ENCODE peak calls at places on chromosome 1, in ten cellular contexts. One of them, this sample, is unnamed.

GRCh38 chr1:10898921-10899320 is 102.5 kb upstream of the CASZ1 start:
- DNase-seq in Panc1: no peak
- DNase-seq in transverse colon: no peak
- DNase-seq in OCI-LY7: no peak
- DNase-seq in A549: no peak
- DNase-seq in left lung: no peak
- DNase-seq in SK-N-SH: no peak
- DNase-seq in neural progenitor cell: no peak
- DNase-seq in ovary: no peak
- DNase-seq in suprapubic skin: no peak
- DNase-seq in this sample: no peak

GRCh38 chr1:154961207-154961496 is 430 bp downstream of the PYGO2 start:
- DNase-seq in Panc1: no peak
- DNase-seq in transverse colon: no peak
- DNase-seq in OCI-LY7: no peak
- DNase-seq in A549: no peak
- DNase-seq in left lung: no peak
- DNase-seq in SK-N-SH: no peak
- DNase-seq in neural progenitor cell: no peak
- DNase-seq in ovary: no peak
- DNase-seq in suprapubic skin: no peak
- DNase-seq in this sample: no peak

GRCh38 chr1:100736766-100737165 is 17.2 kb downstream of the VCAM1 start:
- DNase-seq in Panc1: no peak
- DNase-seq in transverse colon: no peak
- DNase-seq in OCI-LY7: no peak
- DNase-seq in A549: no peak
- DNase-seq in left lung: no peak
- DNase-seq in SK-N-SH: no peak
- DNase-seq in neural progenitor cell: no peak
- DNase-seq in ovary: no peak
- DNase-seq in suprapubic skin: no peak
- DNase-seq in this sample: no peak

GRCh38 chr1:20603473-20604464 is 14.9 kb downstream of the CDA start:
- DNase-seq in Panc1: no peak
- DNase-seq in transverse colon: no peak
- DNase-seq in OCI-LY7: no peak
- DNase-seq in A549: peak
- DNase-seq in left lung: no peak
- DNase-seq in SK-N-SH: no peak
- DNase-seq in neural progenitor cell: no peak
- DNase-seq in ovary: no peak
- DNase-seq in suprapubic skin: no peak
- DNase-seq in this sample: no peak

GRCh38 chr1:236982380-236982779 is 21.9 kb downstream of the MT1HL1 start:
- DNase-seq in Panc1: no peak
- DNase-seq in transverse colon: no peak
- DNase-seq in OCI-LY7: no peak
- DNase-seq in A549: no peak
- DNase-seq in left lung: no peak
- DNase-seq in SK-N-SH: no peak
- DNase-seq in neural progenitor cell: no peak
- DNase-seq in ovary: no peak
- DNase-seq in suprapubic skin: no peak
- DNase-seq in this sample: no peak

GRCh38 chr1:214830956-214831355 is 228.0 kb downstream of the CENPF start:
- DNase-seq in Panc1: no peak
- DNase-seq in transverse colon: no peak
- DNase-seq in OCI-LY7: no peak
- DNase-seq in A549: no peak
- DNase-seq in left lung: no peak
- DNase-seq in SK-N-SH: no peak
- DNase-seq in neural progenitor cell: no peak
- DNase-seq in ovary: no peak
- DNase-seq in suprapubic skin: no peak
- DNase-seq in this sample: no peak

GRCh38 chr1:173112129-173112528 is 61.4 kb upstream of the TNFSF18 start:
- DNase-seq in Panc1: no peak
- DNase-seq in transverse colon: no peak
- DNase-seq in OCI-LY7: peak
- DNase-seq in A549: no peak
- DNase-seq in left lung: no peak
- DNase-seq in SK-N-SH: no peak
- DNase-seq in neural progenitor cell: no peak
- DNase-seq in ovary: no peak
- DNase-seq in suprapubic skin: no peak
- DNase-seq in this sample: no peak

GRCh38 chr1:104906141-104906540 is 1156.4 kb downstream of the AMY1C start:
- DNase-seq in Panc1: no peak
- DNase-seq in transverse colon: no peak
- DNase-seq in OCI-LY7: no peak
- DNase-seq in A549: no peak
- DNase-seq in left lung: no peak
- DNase-seq in SK-N-SH: no peak
- DNase-seq in neural progenitor cell: no peak
- DNase-seq in ovary: no peak
- DNase-seq in suprapubic skin: no peak
- DNase-seq in this sample: no peak

GRCh38 chr1:47650205-47650604 is 212.4 kb downstream of the FOXD2 start:
- DNase-seq in Panc1: peak
- DNase-seq in transverse colon: peak
- DNase-seq in OCI-LY7: no peak
- DNase-seq in A549: peak
- DNase-seq in left lung: peak
- DNase-seq in SK-N-SH: no peak
- DNase-seq in neural progenitor cell: no peak
- DNase-seq in ovary: no peak
- DNase-seq in suprapubic skin: peak
- DNase-seq in this sample: no peak

GRCh38 chr1:228554107-228554506 is 66.9 kb downstream of the RNF187 start:
- DNase-seq in Panc1: no peak
- DNase-seq in transverse colon: no peak
- DNase-seq in OCI-LY7: no peak
- DNase-seq in A549: no peak
- DNase-seq in left lung: no peak
- DNase-seq in SK-N-SH: no peak
- DNase-seq in neural progenitor cell: no peak
- DNase-seq in ovary: no peak
- DNase-seq in suprapubic skin: peak
- DNase-seq in this sample: no peak

GRCh38 chr1:204280562-204280961 is 66.8 kb upstream of the GOLT1A start:
- DNase-seq in Panc1: no peak
- DNase-seq in transverse colon: no peak
- DNase-seq in OCI-LY7: no peak
- DNase-seq in A549: no peak
- DNase-seq in left lung: no peak
- DNase-seq in SK-N-SH: peak
- DNase-seq in neural progenitor cell: no peak
- DNase-seq in ovary: no peak
- DNase-seq in suprapubic skin: no peak
- DNase-seq in this sample: no peak

GRCh38 chr1:15290382-15290781 is 43.4 kb downstream of the FHAD1 start:
- DNase-seq in Panc1: no peak
- DNase-seq in transverse colon: no peak
- DNase-seq in OCI-LY7: no peak
- DNase-seq in A549: peak
- DNase-seq in left lung: no peak
- DNase-seq in SK-N-SH: no peak
- DNase-seq in neural progenitor cell: no peak
- DNase-seq in ovary: no peak
- DNase-seq in suprapubic skin: no peak
- DNase-seq in this sample: no peak

GRCh38 chr1:57824535-57824934 is 400.7 kb upstream of the DAB1 start:
- DNase-seq in Panc1: no peak
- DNase-seq in transverse colon: no peak
- DNase-seq in OCI-LY7: no peak
- DNase-seq in A549: no peak
- DNase-seq in left lung: no peak
- DNase-seq in SK-N-SH: peak
- DNase-seq in neural progenitor cell: no peak
- DNase-seq in ovary: no peak
- DNase-seq in suprapubic skin: no peak
- DNase-seq in this sample: no peak

DNA sequence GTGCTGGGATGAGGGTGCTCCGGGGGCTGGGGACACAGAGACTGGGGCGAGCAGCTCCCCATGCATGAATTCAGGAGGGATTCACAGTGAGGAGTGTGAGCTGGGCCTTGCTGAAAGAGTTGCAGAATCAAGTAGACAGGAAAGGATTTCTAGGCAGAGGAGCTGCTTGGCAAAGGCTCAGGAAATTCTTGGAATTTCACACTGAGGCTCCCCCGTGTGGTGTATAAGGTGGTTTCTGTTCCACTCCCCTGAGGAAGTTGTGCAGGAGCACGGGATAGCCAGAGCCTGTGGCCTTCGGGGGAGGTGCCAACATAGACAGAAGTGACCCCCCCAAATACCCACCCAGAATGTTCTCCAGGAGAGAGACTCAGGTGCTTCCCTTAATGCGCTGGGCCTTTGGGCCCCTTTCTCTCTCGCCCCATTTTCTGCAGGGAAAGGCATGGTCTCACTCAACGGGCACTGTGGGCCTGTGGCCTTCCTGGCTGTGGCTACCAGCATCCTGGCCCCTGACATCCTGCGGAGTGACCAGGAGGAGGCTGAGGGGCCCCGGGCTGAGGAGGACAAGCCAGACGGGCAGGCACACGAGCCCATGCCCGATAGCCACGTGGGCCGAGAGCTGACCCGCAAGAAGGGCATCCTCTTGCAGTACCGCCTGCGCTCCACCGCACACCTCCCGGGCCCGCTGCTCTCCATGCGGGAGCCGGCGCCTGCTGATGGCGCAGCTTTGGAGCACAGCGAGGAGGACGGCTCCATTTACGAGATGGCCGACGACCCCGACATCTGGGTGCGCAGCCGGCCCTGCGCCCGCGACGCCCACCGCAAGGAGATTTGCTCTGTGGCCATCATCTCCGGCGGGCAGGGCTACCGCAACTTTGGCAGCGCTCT is 58.5 kb upstream of the ACTL8 start:
- DNase-seq in Panc1: peak
- DNase-seq in transverse colon: no peak
- DNase-seq in OCI-LY7: no peak
- DNase-seq in A549: peak
- DNase-seq in left lung: no peak
- DNase-seq in SK-N-SH: no peak
- DNase-seq in neural progenitor cell: peak
- DNase-seq in ovary: peak
- DNase-seq in suprapubic skin: no peak
- DNase-seq in this sample: no peak
- TF ChIP-seq CTCF in Panc1: peak
- TF ChIP-seq CTCF in transverse colon: no peak
- TF ChIP-seq CTCF in OCI-LY7: no peak
- TF ChIP-seq CTCF in A549: peak
- TF ChIP-seq CTCF in left lung: no peak
- TF ChIP-seq CTCF in SK-N-SH: peak
- TF ChIP-seq CTCF in neural progenitor cell: peak
- TF ChIP-seq CTCF in ovary: peak
- TF ChIP-seq CTCF in suprapubic skin: no peak
- TF ChIP-seq CTCF in this sample: no peak

DNA sequence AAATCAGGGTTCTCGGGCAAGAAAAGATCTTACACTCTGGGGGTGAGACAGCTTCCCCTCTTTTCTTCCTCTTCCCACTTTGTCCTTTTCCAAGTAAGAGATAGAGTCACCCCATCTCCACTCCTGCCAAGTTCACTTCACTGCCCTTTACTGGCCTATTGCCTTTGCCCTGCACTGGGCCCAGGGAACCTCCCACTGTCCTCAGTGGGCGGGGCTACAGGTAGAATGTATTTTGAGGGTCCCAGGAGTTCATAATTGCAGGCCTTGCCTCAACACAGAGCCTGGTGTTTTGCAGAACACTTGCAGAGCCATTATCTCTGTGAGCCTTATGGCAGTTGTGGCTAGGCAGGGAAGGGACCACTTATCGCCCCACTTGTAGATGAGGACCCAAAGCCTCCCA is 3.3 kb downstream of the AMPD2 start:
- DNase-seq in Panc1: no peak
- DNase-seq in transverse colon: no peak
- DNase-seq in OCI-LY7: no peak
- DNase-seq in A549: no peak
- DNase-seq in left lung: no peak
- DNase-seq in SK-N-SH: no peak
- DNase-seq in neural progenitor cell: no peak
- DNase-seq in ovary: no peak
- DNase-seq in suprapubic skin: no peak
- DNase-seq in this sample: no peak
- H3K4me3 ChIP-seq in Panc1: no peak
- H3K4me3 ChIP-seq in transverse colon: no peak
- H3K4me3 ChIP-seq in OCI-LY7: no peak
- H3K4me3 ChIP-seq in A549: no peak
- H3K4me3 ChIP-seq in left lung: no peak
- H3K4me3 ChIP-seq in SK-N-SH: no peak
- H3K4me3 ChIP-seq in neural progenitor cell: no peak
- H3K4me3 ChIP-seq in ovary: no peak
- H3K4me3 ChIP-seq in suprapubic skin: no peak
- H3K4me3 ChIP-seq in this sample: peak

DNA sequence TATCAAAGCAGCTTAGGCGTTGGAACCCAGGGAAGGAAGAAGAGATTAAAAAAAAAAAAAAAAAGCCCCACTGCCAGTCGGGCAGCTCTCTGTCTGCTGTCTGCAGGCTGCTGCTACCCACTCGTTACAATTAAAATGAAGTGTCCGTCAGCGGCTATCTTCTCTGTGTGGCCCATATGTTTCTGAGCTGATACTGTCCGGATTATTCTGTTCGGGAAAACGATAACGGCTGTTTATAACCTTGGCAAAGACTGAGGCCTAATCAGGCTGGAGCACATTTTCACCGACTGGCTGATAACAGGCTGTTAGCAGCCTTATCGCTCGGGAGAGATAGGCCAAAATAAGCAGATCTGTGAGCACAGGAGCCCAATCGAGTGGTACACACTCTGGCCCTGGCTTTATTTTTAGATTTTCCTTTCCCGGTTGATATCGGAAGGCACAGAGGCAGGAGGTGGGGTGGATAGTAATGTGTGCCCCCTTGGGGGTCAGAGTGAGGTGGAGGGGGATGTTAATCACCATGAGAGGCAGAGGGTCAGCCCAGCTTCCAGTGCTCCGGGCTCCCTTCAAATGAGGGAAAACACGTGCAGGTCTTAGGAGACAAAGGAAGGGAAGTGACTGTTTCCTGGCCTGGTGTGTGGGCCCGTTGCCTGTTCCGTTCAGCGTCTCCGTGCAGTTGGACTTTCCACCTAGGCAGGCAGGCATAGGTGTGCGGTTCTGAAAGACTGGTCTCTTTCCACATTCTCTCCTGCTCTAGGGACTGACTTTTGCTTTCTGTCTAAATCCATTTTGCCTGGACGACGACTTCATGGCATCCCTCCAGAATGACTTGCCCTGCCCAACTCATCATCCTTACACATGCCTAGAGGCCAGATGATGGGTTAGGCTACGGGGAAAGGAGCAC is 153.4 kb downstream of the PBX1 start:
- DNase-seq in Panc1: no peak
- DNase-seq in transverse colon: peak
- DNase-seq in OCI-LY7: no peak
- DNase-seq in A549: no peak
- DNase-seq in left lung: no peak
- DNase-seq in SK-N-SH: peak
- DNase-seq in neural progenitor cell: no peak
- DNase-seq in ovary: peak
- DNase-seq in suprapubic skin: no peak
- DNase-seq in this sample: no peak
- H3K27ac ChIP-seq in Panc1: no peak
- H3K27ac ChIP-seq in transverse colon: peak
- H3K27ac ChIP-seq in OCI-LY7: no peak
- H3K27ac ChIP-seq in A549: no peak
- H3K27ac ChIP-seq in left lung: peak
- H3K27ac ChIP-seq in SK-N-SH: no peak
- H3K27ac ChIP-seq in neural progenitor cell: no peak
- H3K27ac ChIP-seq in ovary: peak
- H3K27ac ChIP-seq in suprapubic skin: peak
- H3K27ac ChIP-seq in this sample: peak

GRCh38 chr1:22751124-22751531 is 40.5 kb downstream of the EPHB2 start:
- DNase-seq in Panc1: no peak
- DNase-seq in transverse colon: peak
- DNase-seq in OCI-LY7: no peak
- DNase-seq in A549: no peak
- DNase-seq in left lung: no peak
- DNase-seq in SK-N-SH: no peak
- DNase-seq in neural progenitor cell: no peak
- DNase-seq in ovary: no peak
- DNase-seq in suprapubic skin: no peak
- DNase-seq in this sample: no peak
- TF ChIP-seq CTCF in Panc1: no peak
- TF ChIP-seq CTCF in transverse colon: no peak
- TF ChIP-seq CTCF in OCI-LY7: no peak
- TF ChIP-seq CTCF in A549: no peak
- TF ChIP-seq CTCF in left lung: no peak
- TF ChIP-seq CTCF in SK-N-SH: no peak
- TF ChIP-seq CTCF in neural progenitor cell: no peak
- TF ChIP-seq CTCF in ovary: no peak
- TF ChIP-seq CTCF in suprapubic skin: no peak
- TF ChIP-seq CTCF in this sample: no peak